ENCODE peak calls at places on chromosomes 12 and 14, in eight cellular contexts. X is foreskin fibroblast; H is tibial nerve; Z is stimulated activated CD8-positive, alpha-beta memory T cell treated with anti-CD3 and anti-CD28 coated beads, Interleukin-4, amount 100 ng/mL, for 24 hours; A is activated T-helper 1 cell treated with anti-CD3 and anti-CD28 coated beads, Interleukin-2, amount 50 U/mL, for 16 hours; I is right cardiac atrium; U is hypothalamus; Q is HCEC 1CT. E is an unnamed sample.

GRCh38 chr12:123763093-123763492 is 992 bp downstream of the DNAH10 start:
- DNase-seq in X (no peak), H (no peak), Z (no peak), A (no peak), I (no peak), U (no peak), Q (no peak), E (no peak)

GRCh38 chr14:93007225-93007997 is 84.5 kb downstream of the CHGA start:
- DNase-seq in X (peak), H (no peak), Z (no peak), A (no peak), I (peak), U (no peak), Q (peak), E (no peak)

GRCh38 chr12:65528127-65528526 is 249.6 kb downstream of the MSRB3 start:
- DNase-seq in X (no peak), H (no peak), Z (no peak), A (no peak), I (no peak), U (no peak), Q (no peak), E (no peak)

GRCh38 chr14:36717363-36717762 is 55.7 kb downstream of the PAX9 start:
- DNase-seq in X (no peak), H (no peak), Z (no peak), A (no peak), I (no peak), U (no peak), Q (no peak), E (no peak)

GRCh38 chr14:105458571-105458970 is 16.1 kb upstream of the CRIP2 start:
- DNase-seq in X (no peak), H (no peak), Z (no peak), A (no peak), I (peak), U (no peak), Q (no peak), E (no peak)

GRCh38 chr14:89720076-89720687 is 234.3 kb downstream of the EFCAB11 start:
- DNase-seq in X (no peak), H (no peak), Z (no peak), A (no peak), I (no peak), U (no peak), Q (no peak), E (no peak)

GRCh38 chr12:112107306-112107705 is 1.3 kb downstream of the NAA25 start:
- DNase-seq in X (peak), H (no peak), Z (no peak), A (no peak), I (no peak), U (no peak), Q (no peak), E (no peak)

GRCh38 chr12:119988788-119989618 is at the start of gene BICDL1:
- DNase-seq in X (peak), H (no peak), Z (peak), A (peak), I (peak), U (peak), Q (no peak), E (peak)

GRCh38 chr12:125140239-125140917 is 75.1 kb downstream of the AACS start:
- DNase-seq in X (no peak), H (no peak), Z (no peak), A (no peak), I (no peak), U (no peak), Q (no peak), E (no peak)

GRCh38 chr14:94612580-94613554 is 676 bp downstream of the SERPINA3 start:
- DNase-seq in X (peak), H (no peak), Z (no peak), A (no peak), I (peak), U (no peak), Q (no peak), E (no peak)

GRCh38 chr12:87827638-87828264 is 201.4 kb downstream of the C12orf50 start:
- DNase-seq in X (peak), H (no peak), Z (no peak), A (no peak), I (no peak), U (no peak), Q (peak), E (no peak)

GRCh38 chr14:65352964-65353530 is 59.5 kb upstream of the FUT8 start:
- DNase-seq in X (peak), H (no peak), Z (no peak), A (no peak), I (no peak), U (no peak), Q (peak), E (no peak)

GRCh38 chr12:80837342-80837978 is 100.3 kb downstream of the LIN7A start:
- DNase-seq in X (peak), H (no peak), Z (no peak), A (no peak), I (no peak), U (no peak), Q (peak), E (peak)

GRCh38 chr14:20415723-20416622 is 2.7 kb upstream of the TEP1 start:
- DNase-seq in X (peak), H (no peak), Z (no peak), A (no peak), I (no peak), U (no peak), Q (peak), E (peak)

GRCh38 chr12:48000878-48001321 is 3.4 kb downstream of the COL2A1 start:
- DNase-seq in X (peak), H (no peak), Z (no peak), A (no peak), I (no peak), U (no peak), Q (peak), E (no peak)

GRCh38 chr14:77822307-77822706 is 22.4 kb downstream of the ADCK1 start:
- DNase-seq in X (no peak), H (no peak), Z (no peak), A (no peak), I (no peak), U (no peak), Q (no peak), E (no peak)

GRCh38 chr14:97368900-97369564 is 571.9 kb downstream of the VRK1 start:
- DNase-seq in X (no peak), H (no peak), Z (no peak), A (no peak), I (no peak), U (no peak), Q (no peak), E (no peak)

GRCh38 chr12:118120579-118121363 is 15.2 kb upstream of the PEBP1 start:
- DNase-seq in X (peak), H (peak), Z (peak), A (peak), I (peak), U (peak), Q (peak), E (peak)

GRCh38 chr12:129868566-129868965 is 35.3 kb downstream of the TMEM132D start:
- DNase-seq in X (no peak), H (no peak), Z (no peak), A (no peak), I (no peak), U (no peak), Q (no peak), E (no peak)

GRCh38 chr12:115798309-115798917 is 479.1 kb downstream of the MED13L start:
- DNase-seq in X (no peak), H (no peak), Z (no peak), A (no peak), I (no peak), U (no peak), Q (no peak), E (no peak)

GRCh38 chr14:100297320-100298300 is 8.6 kb downstream of the SLC25A29 start:
- DNase-seq in X (peak), H (peak), Z (no peak), A (no peak), I (peak), U (peak), Q (peak), E (no peak)

GRCh38 chr12:90020006-90020405 is 311.4 kb upstream of the ATP2B1 start:
- DNase-seq in X (peak), H (no peak), Z (no peak), A (no peak), I (no peak), U (no peak), Q (peak), E (no peak)

GRCh38 chr14:83535396-83535906 is 1994.5 kb upstream of the FLRT2 start:
- DNase-seq in X (no peak), H (no peak), Z (no peak), A (no peak), I (no peak), U (no peak), Q (no peak), E (no peak)

GRCh38 chr12:74646831-74647230 is 109.2 kb downstream of the ATXN7L3B start:
- DNase-seq in X (no peak), H (no peak), Z (no peak), A (no peak), I (no peak), U (no peak), Q (peak), E (no peak)

GRCh38 chr14:28571636-28572035 is 195.0 kb upstream of the FOXG1 start:
- DNase-seq in X (no peak), H (no peak), Z (no peak), A (no peak), I (no peak), U (no peak), Q (peak), E (no peak)

GRCh38 chr12:100995771-100996170 is 201.2 kb downstream of the ANO4 start:
- DNase-seq in X (no peak), H (no peak), Z (no peak), A (no peak), I (no peak), U (no peak), Q (no peak), E (no peak)

GRCh38 chr14:32200368-32201195 is 1.3 kb upstream of the RNU6-7 start:
- DNase-seq in X (no peak), H (no peak), Z (no peak), A (no peak), I (no peak), U (no peak), Q (no peak), E (no peak)

GRCh38 chr14:48319823-48320222 is 644.4 kb upstream of the MDGA2 start:
- DNase-seq in X (no peak), H (no peak), Z (no peak), A (no peak), I (no peak), U (no peak), Q (no peak), E (no peak)

GRCh38 chr14:70907996-70908917 is 998 bp downstream of the PCNX1 start:
- DNase-seq in X (peak), H (peak), Z (peak), A (peak), I (peak), U (peak), Q (peak), E (peak)

GRCh38 chr14:99041820-99042174 is 230.2 kb downstream of the BCL11B start:
- DNase-seq in X (no peak), H (no peak), Z (no peak), A (no peak), I (no peak), U (no peak), Q (no peak), E (no peak)

GRCh38 chr12:26473291-26473690 is 277.9 kb downstream of the SSPN start:
- DNase-seq in X (peak), H (no peak), Z (no peak), A (no peak), I (no peak), U (no peak), Q (peak), E (no peak)

GRCh38 chr14:79989990-79990389 is 221.3 kb downstream of the DIO2 start:
- DNase-seq in X (no peak), H (no peak), Z (no peak), A (no peak), I (no peak), U (no peak), Q (no peak), E (no peak)

GRCh38 chr12:15996254-15996653 is 85.1 kb downstream of the DERA start:
- DNase-seq in X (peak), H (no peak), Z (no peak), A (no peak), I (no peak), U (no peak), Q (no peak), E (no peak)